ENCODE peak calls at places on chromosomes 7 and 10, in six cellular contexts. One of them, this sample, is unnamed.

GRCh38 chr10:48745662-48746245 is 61.1 kb downstream of the WDFY4 start:
- DNase-seq in ovary: no peak
- DNase-seq in uterus: no peak
- DNase-seq in heart left ventricle: no peak
- DNase-seq in HCT116: no peak
- DNase-seq in gastrocnemius medialis: no peak
- DNase-seq in this sample: no peak

GRCh38 chr7:36441344-36442022 is 51.8 kb downstream of the ANLN start:
- DNase-seq in ovary: no peak
- DNase-seq in uterus: no peak
- DNase-seq in heart left ventricle: no peak
- DNase-seq in HCT116: no peak
- DNase-seq in gastrocnemius medialis: no peak
- DNase-seq in this sample: no peak

GRCh38 chr10:101525848-101526247 is 62.2 kb downstream of the POLL start:
- DNase-seq in ovary: no peak
- DNase-seq in uterus: no peak
- DNase-seq in heart left ventricle: no peak
- DNase-seq in HCT116: no peak
- DNase-seq in gastrocnemius medialis: no peak
- DNase-seq in this sample: no peak

GRCh38 chr10:63297941-63298340 is 164.8 kb downstream of the NRBF2 start:
- DNase-seq in ovary: no peak
- DNase-seq in uterus: no peak
- DNase-seq in heart left ventricle: no peak
- DNase-seq in HCT116: no peak
- DNase-seq in gastrocnemius medialis: no peak
- DNase-seq in this sample: no peak

GRCh38 chr7:123784263-123784662 is 35.5 kb upstream of the WASL start:
- DNase-seq in ovary: no peak
- DNase-seq in uterus: no peak
- DNase-seq in heart left ventricle: no peak
- DNase-seq in HCT116: no peak
- DNase-seq in gastrocnemius medialis: no peak
- DNase-seq in this sample: no peak

GRCh38 chr10:96044686-96045085 is 1.3 kb downstream of the CCNJ start:
- DNase-seq in ovary: no peak
- DNase-seq in uterus: no peak
- DNase-seq in heart left ventricle: no peak
- DNase-seq in HCT116: no peak
- DNase-seq in gastrocnemius medialis: no peak
- DNase-seq in this sample: no peak

GRCh38 chr10:123517376-123517775 is 148.8 kb upstream of the GPR26 start:
- DNase-seq in ovary: no peak
- DNase-seq in uterus: no peak
- DNase-seq in heart left ventricle: no peak
- DNase-seq in HCT116: no peak
- DNase-seq in gastrocnemius medialis: no peak
- DNase-seq in this sample: no peak

GRCh38 chr7:43077732-43078391 is 34.6 kb upstream of the HECW1 start:
- DNase-seq in ovary: no peak
- DNase-seq in uterus: no peak
- DNase-seq in heart left ventricle: no peak
- DNase-seq in HCT116: peak; percentile 59
- DNase-seq in gastrocnemius medialis: no peak
- DNase-seq in this sample: no peak

GRCh38 chr7:47379629-47380324 is 202.1 kb downstream of the TNS3 start:
- DNase-seq in ovary: peak; percentile 76
- DNase-seq in uterus: peak; percentile 37
- DNase-seq in heart left ventricle: peak; percentile 93
- DNase-seq in HCT116: peak; percentile 45
- DNase-seq in gastrocnemius medialis: peak; percentile 40
- DNase-seq in this sample: peak; percentile 86

GRCh38 chr7:28062197-28062988 is 118.2 kb downstream of the JAZF1 start:
- DNase-seq in ovary: peak; percentile 85
- DNase-seq in uterus: peak; percentile 77
- DNase-seq in heart left ventricle: peak; percentile 73
- DNase-seq in HCT116: peak; percentile 27
- DNase-seq in gastrocnemius medialis: peak; percentile 66
- DNase-seq in this sample: peak; percentile 89

GRCh38 chr7:34371922-34372321 is 286.1 kb upstream of the NPSR1 start:
- DNase-seq in ovary: no peak
- DNase-seq in uterus: no peak
- DNase-seq in heart left ventricle: no peak
- DNase-seq in HCT116: no peak
- DNase-seq in gastrocnemius medialis: no peak
- DNase-seq in this sample: no peak

GRCh38 chr7:43307522-43307921 is 195.1 kb downstream of the HECW1 start:
- DNase-seq in ovary: no peak
- DNase-seq in uterus: no peak
- DNase-seq in heart left ventricle: no peak
- DNase-seq in HCT116: no peak
- DNase-seq in gastrocnemius medialis: no peak
- DNase-seq in this sample: no peak

GRCh38 chr7:73395538-73396503 is 37.8 kb upstream of the FZD9 start:
- DNase-seq in ovary: no peak
- DNase-seq in uterus: no peak
- DNase-seq in heart left ventricle: peak; percentile 33
- DNase-seq in HCT116: no peak
- DNase-seq in gastrocnemius medialis: peak; percentile 71
- DNase-seq in this sample: no peak

GRCh38 chr10:71221586-71222202 is 9.3 kb downstream of the UNC5B start:
- DNase-seq in ovary: no peak
- DNase-seq in uterus: no peak
- DNase-seq in heart left ventricle: no peak
- DNase-seq in HCT116: no peak
- DNase-seq in gastrocnemius medialis: peak; percentile 2
- DNase-seq in this sample: peak; percentile 32

GRCh38 chr10:29119374-29119773 is 169.5 kb upstream of the LYZL1 start:
- DNase-seq in ovary: peak; percentile 57
- DNase-seq in uterus: peak; percentile 27
- DNase-seq in heart left ventricle: peak; percentile 34
- DNase-seq in HCT116: peak; percentile 29
- DNase-seq in gastrocnemius medialis: no peak
- DNase-seq in this sample: no peak

GRCh38 chr10:75187961-75188426 is 22.6 kb upstream of the VDAC2 start:
- DNase-seq in ovary: no peak
- DNase-seq in uterus: peak; percentile 41
- DNase-seq in heart left ventricle: peak; percentile 47
- DNase-seq in HCT116: peak; percentile 52
- DNase-seq in gastrocnemius medialis: peak; percentile 53
- DNase-seq in this sample: peak; percentile 84

GRCh38 chr10:24706479-24707118 is 17.1 kb downstream of the ARHGAP21 start:
- DNase-seq in ovary: no peak
- DNase-seq in uterus: peak; percentile 33
- DNase-seq in heart left ventricle: no peak
- DNase-seq in HCT116: no peak
- DNase-seq in gastrocnemius medialis: no peak
- DNase-seq in this sample: no peak

GRCh38 chr7:37371755-37372154 is 76.9 kb downstream of the ELMO1 start:
- DNase-seq in ovary: no peak
- DNase-seq in uterus: no peak
- DNase-seq in heart left ventricle: no peak
- DNase-seq in HCT116: no peak
- DNase-seq in gastrocnemius medialis: no peak
- DNase-seq in this sample: no peak

GRCh38 chr10:95536894-95537542 is 24.2 kb downstream of the SORBS1 start:
- DNase-seq in ovary: no peak
- DNase-seq in uterus: no peak
- DNase-seq in heart left ventricle: no peak
- DNase-seq in HCT116: no peak
- DNase-seq in gastrocnemius medialis: no peak
- DNase-seq in this sample: no peak

GRCh38 chr7:33714208-33714607 is 191.1 kb upstream of the BMPER start:
- DNase-seq in ovary: no peak
- DNase-seq in uterus: no peak
- DNase-seq in heart left ventricle: no peak
- DNase-seq in HCT116: no peak
- DNase-seq in gastrocnemius medialis: no peak
- DNase-seq in this sample: no peak

GRCh38 chr7:50837965-50838364 is 55.3 kb upstream of the GRB10 start:
- DNase-seq in ovary: no peak
- DNase-seq in uterus: no peak
- DNase-seq in heart left ventricle: no peak
- DNase-seq in HCT116: no peak
- DNase-seq in gastrocnemius medialis: no peak
- DNase-seq in this sample: peak; percentile 63

GRCh38 chr7:150978136-150978789 is at the start of gene KCNH2:
- DNase-seq in ovary: peak; percentile 66
- DNase-seq in uterus: peak; percentile 52
- DNase-seq in heart left ventricle: peak; percentile 86
- DNase-seq in HCT116: no peak
- DNase-seq in gastrocnemius medialis: no peak
- DNase-seq in this sample: no peak

GRCh38 chr10:55464083-55464482 is 663.1 kb upstream of the PCDH15 start:
- DNase-seq in ovary: no peak
- DNase-seq in uterus: no peak
- DNase-seq in heart left ventricle: no peak
- DNase-seq in HCT116: no peak
- DNase-seq in gastrocnemius medialis: no peak
- DNase-seq in this sample: no peak

GRCh38 chr7:128435311-128435654 is 20.4 kb upstream of the HILPDA start:
- DNase-seq in ovary: no peak
- DNase-seq in uterus: no peak
- DNase-seq in heart left ventricle: no peak
- DNase-seq in HCT116: no peak
- DNase-seq in gastrocnemius medialis: no peak
- DNase-seq in this sample: no peak

GRCh38 chr10:77458986-77459590 is 178.5 kb downstream of the KCNMA1 start:
- DNase-seq in ovary: no peak
- DNase-seq in uterus: no peak
- DNase-seq in heart left ventricle: no peak
- DNase-seq in HCT116: no peak
- DNase-seq in gastrocnemius medialis: no peak
- DNase-seq in this sample: no peak

GRCh38 chr7:5694221-5694754 is 87.2 kb downstream of the RNF216 start:
- DNase-seq in ovary: no peak
- DNase-seq in uterus: peak; percentile 78
- DNase-seq in heart left ventricle: peak; percentile 41
- DNase-seq in HCT116: no peak
- DNase-seq in gastrocnemius medialis: peak; percentile 23
- DNase-seq in this sample: no peak

GRCh38 chr7:5696346-5697100 is 84.9 kb downstream of the RNF216 start:
- DNase-seq in ovary: no peak
- DNase-seq in uterus: peak; percentile 50
- DNase-seq in heart left ventricle: peak; percentile 35
- DNase-seq in HCT116: no peak
- DNase-seq in gastrocnemius medialis: no peak
- DNase-seq in this sample: no peak

GRCh38 chr7:5695709-5696345 is 85.6 kb downstream of the RNF216 start:
- DNase-seq in ovary: peak; percentile 68
- DNase-seq in uterus: peak; percentile 72
- DNase-seq in heart left ventricle: peak; percentile 69
- DNase-seq in HCT116: no peak
- DNase-seq in gastrocnemius medialis: peak; percentile 31
- DNase-seq in this sample: peak; percentile 51

GRCh38 chr7:5693529-5693928 is 87.9 kb downstream of the RNF216 start:
- DNase-seq in ovary: no peak
- DNase-seq in uterus: peak; percentile 51
- DNase-seq in heart left ventricle: peak; percentile 67
- DNase-seq in HCT116: no peak
- DNase-seq in gastrocnemius medialis: peak; percentile 35
- DNase-seq in this sample: no peak

GRCh38 chr7:5695037-5695708 is 86.3 kb downstream of the RNF216 start:
- DNase-seq in ovary: no peak
- DNase-seq in uterus: peak; percentile 71
- DNase-seq in heart left ventricle: peak; percentile 68
- DNase-seq in HCT116: no peak
- DNase-seq in gastrocnemius medialis: no peak
- DNase-seq in this sample: no peak
- TF ChIP-seq POLR2A in ovary: no peak
- TF ChIP-seq POLR2A in uterus: peak; percentile 30
- TF ChIP-seq POLR2A in heart left ventricle: no peak
- TF ChIP-seq POLR2A in HCT116: no peak
- TF ChIP-seq POLR2A in gastrocnemius medialis: no peak
- TF ChIP-seq POLR2A in this sample: no peak

DNA sequence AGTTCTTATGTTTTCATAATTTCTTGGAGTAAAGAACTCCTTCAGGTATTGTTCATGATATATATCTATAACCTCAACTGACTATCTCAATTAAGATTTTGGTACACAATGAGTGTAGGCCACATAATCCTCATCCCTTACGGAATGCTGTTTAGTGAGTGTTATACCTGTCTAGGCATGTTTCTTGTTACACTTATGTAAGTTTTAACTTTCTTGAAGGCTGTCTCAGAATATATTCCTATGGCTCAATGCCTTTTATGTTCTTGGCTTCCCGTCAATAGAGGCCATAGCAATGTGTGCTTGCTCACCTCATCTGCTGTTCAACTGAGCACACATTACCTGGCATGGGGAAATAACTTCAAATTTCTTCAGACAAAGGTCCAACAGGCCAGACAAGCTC is 185.1 kb downstream of the CTTNBP2 start:
- DNase-seq in ovary: no peak
- DNase-seq in uterus: no peak
- DNase-seq in heart left ventricle: no peak
- DNase-seq in HCT116: no peak
- DNase-seq in gastrocnemius medialis: no peak
- DNase-seq in this sample: no peak
- TF ChIP-seq CTCF in ovary: no peak
- TF ChIP-seq CTCF in uterus: no peak
- TF ChIP-seq CTCF in heart left ventricle: no peak
- TF ChIP-seq CTCF in HCT116: no peak
- TF ChIP-seq CTCF in gastrocnemius medialis: no peak
- TF ChIP-seq CTCF in this sample: no peak

DNA sequence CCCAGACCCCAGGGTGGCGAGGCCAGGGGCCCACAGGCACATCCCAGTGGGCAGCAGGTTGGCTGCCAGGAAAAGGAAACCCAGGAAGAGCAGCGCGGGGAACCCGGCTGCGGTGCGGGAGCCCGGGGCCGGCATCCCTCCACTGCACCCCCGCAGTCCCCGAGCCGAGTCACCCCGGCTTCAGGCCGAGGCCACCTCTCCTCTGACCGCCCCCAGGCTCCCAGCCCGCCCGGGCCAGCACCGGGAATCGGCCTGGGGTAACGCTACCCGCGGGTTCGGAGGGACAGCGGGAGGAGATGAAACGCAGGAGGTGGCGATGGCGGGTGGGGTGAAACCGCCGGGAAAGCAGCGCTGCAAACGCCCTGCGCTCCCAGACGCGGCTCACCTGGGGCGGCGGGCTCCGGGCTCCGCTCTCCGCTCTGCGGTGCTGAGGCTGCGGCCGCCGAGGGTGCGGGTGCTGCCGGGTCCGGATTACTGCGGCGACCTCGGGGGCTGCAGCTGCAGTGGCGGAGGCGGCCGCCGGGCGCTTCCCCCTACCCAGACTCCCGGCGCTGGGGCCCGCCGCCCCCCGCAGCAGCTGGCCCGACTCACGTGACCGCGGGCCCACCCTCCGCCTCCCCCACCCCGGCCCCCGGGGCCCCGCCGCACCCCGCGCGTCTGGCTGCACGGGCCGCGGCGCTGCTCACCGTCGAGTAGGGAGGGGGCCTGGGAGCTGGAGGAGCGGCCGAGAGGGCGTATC is at the start of gene SCRN1:
- DNase-seq in ovary: peak; percentile 73
- DNase-seq in uterus: peak; percentile 22
- DNase-seq in heart left ventricle: peak; percentile 50
- DNase-seq in HCT116: no peak
- DNase-seq in gastrocnemius medialis: no peak
- DNase-seq in this sample: peak; percentile 87
- TF ChIP-seq POLR2A in ovary: no peak
- TF ChIP-seq POLR2A in uterus: no peak
- TF ChIP-seq POLR2A in heart left ventricle: no peak
- TF ChIP-seq POLR2A in HCT116: peak; percentile 9
- TF ChIP-seq POLR2A in gastrocnemius medialis: no peak
- TF ChIP-seq POLR2A in this sample: no peak

GRCh38 chr7:127330070-127330469 is 62.4 kb downstream of the ZNF800 start:
- DNase-seq in ovary: no peak
- DNase-seq in uterus: no peak
- DNase-seq in heart left ventricle: no peak
- DNase-seq in HCT116: no peak
- DNase-seq in gastrocnemius medialis: no peak
- DNase-seq in this sample: no peak
- TF ChIP-seq CTCF in ovary: no peak
- TF ChIP-seq CTCF in uterus: no peak
- TF ChIP-seq CTCF in heart left ventricle: no peak
- TF ChIP-seq CTCF in HCT116: no peak
- TF ChIP-seq CTCF in gastrocnemius medialis: no peak
- TF ChIP-seq CTCF in this sample: no peak

This sample was measured in lower leg skin.